ENCODE peak calls at places on chromosomes 13 and 19, in eight cellular contexts. One of them, this sample, is unnamed.

GRCh38 chr13:73522937-73523336 is 464.1 kb downstream of the KLF5 start:
- DNase-seq in transverse colon: no peak
- DNase-seq in erythroblast: no peak
- DNase-seq in suprapubic skin: no peak
- DNase-seq in HepG2: no peak
- DNase-seq in body of pancreas: no peak
- DNase-seq in A549: no peak
- DNase-seq in H54: no peak
- DNase-seq in this sample: no peak

GRCh38 chr19:7733376-7733775 is 1.5 kb upstream of the CLEC4G start:
- DNase-seq in body of pancreas: no peak
- DNase-seq in H54: no peak
- DNase-seq in A549: no peak
- DNase-seq in transverse colon: no peak
- DNase-seq in suprapubic skin: no peak
- DNase-seq in HepG2: no peak
- DNase-seq in erythroblast: no peak
- DNase-seq in this sample: no peak

GRCh38 chr19:14475251-14476073 is at the start of gene PTGER1:
- DNase-seq in H54: no peak
- DNase-seq in HepG2: no peak
- DNase-seq in erythroblast: peak
- DNase-seq in transverse colon: no peak
- DNase-seq in body of pancreas: no peak
- DNase-seq in suprapubic skin: no peak
- DNase-seq in A549: peak
- DNase-seq in this sample: peak

GRCh38 chr19:35717665-35718344 is at the start of gene KMT2B:
- DNase-seq in suprapubic skin: no peak
- DNase-seq in body of pancreas: no peak
- DNase-seq in H54: peak
- DNase-seq in transverse colon: peak
- DNase-seq in A549: peak
- DNase-seq in HepG2: no peak
- DNase-seq in erythroblast: peak
- DNase-seq in this sample: peak

GRCh38 chr13:111183959-111184684 is 69.0 kb downstream of the ARHGEF7 start:
- DNase-seq in H54: no peak
- DNase-seq in suprapubic skin: no peak
- DNase-seq in A549: no peak
- DNase-seq in transverse colon: no peak
- DNase-seq in HepG2: no peak
- DNase-seq in erythroblast: no peak
- DNase-seq in body of pancreas: no peak
- DNase-seq in this sample: no peak

GRCh38 chr19:47541507-47541906 is 26.6 kb upstream of the NAPA start:
- DNase-seq in suprapubic skin: no peak
- DNase-seq in body of pancreas: no peak
- DNase-seq in A549: no peak
- DNase-seq in HepG2: no peak
- DNase-seq in transverse colon: no peak
- DNase-seq in H54: no peak
- DNase-seq in erythroblast: no peak
- DNase-seq in this sample: peak

GRCh38 chr13:102648046-102648445 is 46.8 kb downstream of the METTL21C start:
- DNase-seq in H54: no peak
- DNase-seq in body of pancreas: no peak
- DNase-seq in transverse colon: no peak
- DNase-seq in A549: no peak
- DNase-seq in erythroblast: no peak
- DNase-seq in HepG2: no peak
- DNase-seq in suprapubic skin: no peak
- DNase-seq in this sample: no peak

GRCh38 chr13:104289400-104289799 is 1223.2 kb upstream of the SLC10A2 start:
- DNase-seq in H54: no peak
- DNase-seq in erythroblast: no peak
- DNase-seq in HepG2: no peak
- DNase-seq in body of pancreas: no peak
- DNase-seq in transverse colon: no peak
- DNase-seq in suprapubic skin: no peak
- DNase-seq in A549: no peak
- DNase-seq in this sample: no peak

DNA sequence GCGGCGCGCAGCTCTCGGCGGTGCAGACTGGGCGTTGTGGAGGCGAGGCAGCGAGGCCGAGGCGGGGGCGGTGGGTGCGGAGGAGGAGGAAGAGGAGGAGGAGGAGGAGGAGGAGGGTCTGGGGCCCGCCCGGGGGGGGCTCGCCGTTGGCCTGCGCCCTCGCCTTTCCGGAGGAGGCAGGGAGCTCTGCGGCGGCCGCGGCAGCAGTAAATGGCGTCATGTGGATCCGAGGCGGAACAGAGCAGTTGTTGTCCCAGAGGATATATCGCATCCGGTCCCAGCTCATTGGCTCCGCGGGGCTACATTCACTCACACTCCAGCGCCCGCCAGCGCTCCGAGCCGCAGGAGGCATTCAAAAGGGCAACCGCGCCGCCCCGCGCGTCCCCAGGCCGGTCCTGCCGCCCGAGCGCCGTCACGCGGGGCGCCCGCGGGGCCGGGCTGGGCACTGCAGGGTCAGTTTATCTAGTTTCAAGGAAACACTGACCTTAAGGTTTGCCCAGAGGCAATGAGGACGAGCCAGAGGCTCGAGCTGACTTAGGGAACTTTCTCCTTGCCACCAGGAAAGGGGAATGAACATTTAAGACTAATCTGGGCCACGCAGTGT is at the start of gene SPRY2:
- DNase-seq in H54: peak
- DNase-seq in suprapubic skin: peak
- DNase-seq in A549: peak
- DNase-seq in HepG2: peak
- DNase-seq in body of pancreas: peak
- DNase-seq in transverse colon: peak
- DNase-seq in erythroblast: peak
- DNase-seq in this sample: peak
- TF ChIP-seq POLR2A in H54: peak
- TF ChIP-seq POLR2A in suprapubic skin: peak
- TF ChIP-seq POLR2A in A549: peak
- TF ChIP-seq POLR2A in HepG2: peak
- TF ChIP-seq POLR2A in body of pancreas: peak
- TF ChIP-seq POLR2A in transverse colon: peak
- TF ChIP-seq POLR2A in erythroblast: peak
- TF ChIP-seq POLR2A in this sample: peak

DNA sequence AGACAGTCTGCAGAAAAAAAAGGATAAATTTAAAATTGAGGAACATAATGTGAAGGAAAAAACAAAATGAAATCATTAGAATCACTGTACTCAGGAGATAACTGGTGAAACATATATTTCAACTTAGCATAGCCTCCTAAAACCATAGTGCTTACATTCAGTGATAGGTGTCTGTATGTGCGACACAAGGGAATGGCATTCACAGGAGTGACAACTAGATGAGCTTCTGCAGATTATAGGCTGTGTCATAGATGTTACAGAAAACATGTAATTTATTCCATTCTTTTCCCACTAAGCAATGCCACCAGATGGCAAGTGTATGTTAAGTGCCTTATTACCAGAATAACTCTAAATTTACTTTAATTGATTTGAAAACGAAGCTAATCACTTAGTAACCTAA is 960.0 kb upstream of the PCDH20 start:
- DNase-seq in HepG2: no peak
- DNase-seq in A549: no peak
- DNase-seq in transverse colon: no peak
- DNase-seq in erythroblast: no peak
- DNase-seq in suprapubic skin: no peak
- DNase-seq in H54: no peak
- DNase-seq in body of pancreas: no peak
- DNase-seq in this sample: no peak
- TF ChIP-seq POLR2A in HepG2: no peak
- TF ChIP-seq POLR2A in A549: no peak
- TF ChIP-seq POLR2A in transverse colon: no peak
- TF ChIP-seq POLR2A in erythroblast: no peak
- TF ChIP-seq POLR2A in suprapubic skin: no peak
- TF ChIP-seq POLR2A in H54: no peak
- TF ChIP-seq POLR2A in body of pancreas: no peak
- TF ChIP-seq POLR2A in this sample: no peak

GRCh38 chr19:17305211-17305516 is 508 bp upstream of the MRPL34 start:
- DNase-seq in suprapubic skin: no peak
- DNase-seq in body of pancreas: no peak
- DNase-seq in erythroblast: no peak
- DNase-seq in transverse colon: no peak
- DNase-seq in HepG2: no peak
- DNase-seq in H54: no peak
- DNase-seq in A549: no peak
- DNase-seq in this sample: no peak

GRCh38 chr19:17304386-17305047 is 1.2 kb upstream of the MRPL34 start:
- DNase-seq in erythroblast: no peak
- DNase-seq in A549: no peak
- DNase-seq in H54: no peak
- DNase-seq in body of pancreas: no peak
- DNase-seq in suprapubic skin: no peak
- DNase-seq in HepG2: no peak
- DNase-seq in transverse colon: no peak
- DNase-seq in this sample: no peak

GRCh38 chr19:17303940-17304267 is 679 bp upstream of the ABHD8 start:
- DNase-seq in erythroblast: no peak
- DNase-seq in body of pancreas: no peak
- DNase-seq in suprapubic skin: no peak
- DNase-seq in A549: no peak
- DNase-seq in transverse colon: no peak
- DNase-seq in H54: no peak
- DNase-seq in HepG2: no peak
- DNase-seq in this sample: no peak

GRCh38 chr19:17302391-17303166 is 646 bp downstream of the ABHD8 start:
- DNase-seq in body of pancreas: peak
- DNase-seq in erythroblast: no peak
- DNase-seq in H54: no peak
- DNase-seq in A549: no peak
- DNase-seq in transverse colon: no peak
- DNase-seq in HepG2: no peak
- DNase-seq in suprapubic skin: no peak
- DNase-seq in this sample: peak

DNA sequence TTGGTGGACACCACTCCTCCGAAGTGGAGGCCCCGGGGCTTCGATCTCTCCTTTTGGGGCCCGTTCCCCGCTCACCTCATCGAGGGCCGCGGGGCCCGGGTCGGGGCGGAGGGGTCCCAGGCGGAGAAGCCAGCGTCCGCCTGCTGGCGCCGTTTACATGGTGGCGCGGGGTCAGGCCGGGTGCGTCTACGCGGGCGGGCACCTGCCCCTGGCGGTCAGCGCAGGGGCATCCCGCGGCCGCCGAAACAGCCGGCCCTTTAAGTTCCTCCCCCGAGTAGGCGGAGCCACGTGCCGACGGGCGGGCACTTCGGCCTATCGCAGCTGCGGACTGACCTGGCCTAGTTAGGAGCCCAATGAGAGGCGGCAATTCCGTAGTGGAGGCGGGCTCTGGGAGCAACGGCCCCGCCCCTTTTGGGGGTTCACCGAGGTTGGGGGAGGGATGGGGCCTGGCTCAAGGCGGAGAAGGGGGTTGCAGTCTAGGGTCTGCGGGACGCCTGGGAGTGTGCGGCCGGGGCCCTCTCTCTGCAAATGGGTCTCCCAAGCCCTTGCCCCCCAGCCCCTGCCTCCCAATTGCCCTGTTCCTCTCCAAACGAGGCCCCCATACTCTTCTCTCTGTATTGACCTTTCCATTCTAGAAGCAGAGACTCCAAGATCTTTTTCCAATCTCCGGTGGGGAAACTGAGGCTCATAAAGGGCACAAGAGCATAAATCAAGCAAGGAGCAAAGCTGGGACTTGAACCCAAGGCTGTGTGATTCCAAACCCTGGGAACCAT is at the start of gene ABHD8:
- DNase-seq in A549: peak
- DNase-seq in body of pancreas: peak
- DNase-seq in transverse colon: peak
- DNase-seq in erythroblast: peak
- DNase-seq in HepG2: peak
- DNase-seq in H54: peak
- DNase-seq in suprapubic skin: peak
- DNase-seq in this sample: peak
- TF ChIP-seq POLR2A in A549: peak
- TF ChIP-seq POLR2A in body of pancreas: peak
- TF ChIP-seq POLR2A in transverse colon: no peak
- TF ChIP-seq POLR2A in erythroblast: peak
- TF ChIP-seq POLR2A in HepG2: no peak
- TF ChIP-seq POLR2A in H54: peak
- TF ChIP-seq POLR2A in suprapubic skin: no peak
- TF ChIP-seq POLR2A in this sample: no peak

GRCh38 chr13:31198524-31198923 is 1.3 kb upstream of the B3GLCT start:
- DNase-seq in suprapubic skin: no peak
- DNase-seq in erythroblast: no peak
- DNase-seq in HepG2: no peak
- DNase-seq in H54: no peak
- DNase-seq in body of pancreas: no peak
- DNase-seq in transverse colon: no peak
- DNase-seq in A549: no peak
- DNase-seq in this sample: peak

GRCh38 chr13:31201341-31202024 is 1.7 kb downstream of the B3GLCT start:
- DNase-seq in H54: no peak
- DNase-seq in body of pancreas: peak
- DNase-seq in erythroblast: peak
- DNase-seq in transverse colon: no peak
- DNase-seq in suprapubic skin: no peak
- DNase-seq in A549: no peak
- DNase-seq in HepG2: no peak
- DNase-seq in this sample: peak

GRCh38 chr13:31200636-31200970 is 828 bp downstream of the B3GLCT start:
- DNase-seq in suprapubic skin: no peak
- DNase-seq in HepG2: peak
- DNase-seq in H54: peak
- DNase-seq in A549: peak
- DNase-seq in body of pancreas: peak
- DNase-seq in erythroblast: peak
- DNase-seq in transverse colon: peak
- DNase-seq in this sample: peak

GRCh38 chr13:31199527-31199848 is 287 bp upstream of the B3GLCT start:
- DNase-seq in erythroblast: no peak
- DNase-seq in A549: no peak
- DNase-seq in transverse colon: no peak
- DNase-seq in H54: no peak
- DNase-seq in body of pancreas: no peak
- DNase-seq in suprapubic skin: no peak
- DNase-seq in HepG2: no peak
- DNase-seq in this sample: no peak

DNA sequence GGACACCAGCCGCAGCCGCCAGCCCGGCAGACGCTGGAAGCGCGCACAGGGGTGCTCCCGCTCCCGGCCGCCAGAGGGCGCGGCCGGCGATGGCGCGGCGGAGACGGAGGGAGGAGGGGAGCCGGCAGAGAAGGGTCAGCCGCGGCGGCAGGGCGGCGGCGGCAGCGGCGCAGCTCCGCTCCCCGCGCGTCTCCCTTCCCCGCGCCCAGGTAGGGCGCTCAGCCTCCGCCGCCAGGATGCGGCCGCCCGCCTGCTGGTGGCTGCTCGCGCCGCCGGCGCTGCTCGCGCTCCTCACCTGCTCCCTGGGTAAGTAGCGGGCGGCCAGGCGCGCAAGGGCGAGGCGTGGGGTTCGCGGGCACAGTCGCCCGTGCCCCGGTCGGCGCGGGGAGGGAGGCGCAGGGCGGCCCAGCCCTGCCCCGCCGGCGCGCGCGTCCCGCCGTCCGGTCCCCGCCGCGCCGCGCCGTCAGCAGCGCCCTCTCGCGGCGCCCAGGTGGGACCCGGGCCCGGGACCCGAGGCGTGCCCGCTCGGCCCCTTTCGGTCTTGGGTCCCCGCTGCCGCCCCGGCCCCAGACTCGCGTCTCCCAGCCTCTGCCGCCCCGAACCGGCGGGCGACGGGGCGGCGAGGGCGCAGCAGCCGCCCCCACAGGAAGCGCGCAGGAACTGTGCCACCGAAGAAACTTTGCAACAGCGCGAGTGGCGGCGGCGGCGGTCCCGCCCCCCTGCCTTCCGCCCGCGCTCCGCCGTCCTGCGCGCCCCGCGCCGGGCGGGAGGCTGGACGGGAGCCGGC is at the start of gene B3GLCT:
- DNase-seq in body of pancreas: peak
- DNase-seq in erythroblast: peak
- DNase-seq in H54: peak
- DNase-seq in suprapubic skin: no peak
- DNase-seq in HepG2: peak
- DNase-seq in A549: peak
- DNase-seq in transverse colon: peak
- DNase-seq in this sample: peak
- TF ChIP-seq POLR2A in body of pancreas: peak
- TF ChIP-seq POLR2A in erythroblast: peak
- TF ChIP-seq POLR2A in H54: peak
- TF ChIP-seq POLR2A in suprapubic skin: peak
- TF ChIP-seq POLR2A in HepG2: peak
- TF ChIP-seq POLR2A in A549: peak
- TF ChIP-seq POLR2A in transverse colon: no peak
- TF ChIP-seq POLR2A in this sample: peak